ENCODE peak calls at places on chromosomes 13 and 19, in eight cellular contexts. V is lower leg skin; D is NCI-H460; C is hepatocyte; H is nucleus accumbens; T is brain microvascular endothelial cell; A is stimulated activated CD4-positive, alpha-beta T cell treated with anti-CD3 and anti-CD28 coated beads, TNF-alpha, amount 100 ng/mL, for 48 hours; N is GM18507. B is an unnamed sample.

GRCh38 chr13:32165791-32166190 is 134.2 kb downstream of the FRY start:
- DNase-seq in V (no peak), D (no peak), C (no peak), H (no peak), T (no peak), A (no peak), N (no peak), B (no peak)

GRCh38 chr13:44818428-44818827 is 170.8 kb downstream of the NUFIP1 start:
- DNase-seq in V (no peak), D (no peak), C (peak; percentile 44), H (no peak), T (peak; percentile 29), A (no peak), N (no peak), B (no peak)

GRCh38 chr19:18364826-18365528 is 21.0 kb upstream of the GDF15 start:
- DNase-seq in V (peak; percentile 82), D (peak; percentile 88), C (peak; percentile 94), H (no peak), T (peak; percentile 99), A (no peak), N (no peak), B (peak; percentile 96)

GRCh38 chr19:7482584-7483439 is 6.0 kb downstream of the PEX11G start:
- DNase-seq in V (no peak), D (no peak), C (peak; percentile 66), H (no peak), T (no peak), A (no peak), N (no peak), B (peak; percentile 65)

GRCh38 chr19:38743394-38744297 is 628 bp downstream of the CAPN12 start:
- DNase-seq in V (no peak), D (no peak), C (peak; percentile 22), H (no peak), T (no peak), A (no peak), N (no peak), B (no peak)

GRCh38 chr13:98915563-98916348 is 62.1 kb downstream of the DOCK9 start:
- DNase-seq in V (no peak), D (no peak), C (no peak), H (no peak), T (no peak), A (no peak), N (no peak), B (no peak)

GRCh38 chr19:55247621-55248099 is 11.2 kb downstream of the PPP6R1 start:
- DNase-seq in V (no peak), D (no peak), C (no peak), H (no peak), T (peak; percentile 32), A (no peak), N (no peak), B (peak; percentile 63)

GRCh38 chr13:110266983-110267382 is 40.0 kb downstream of the COL4A1 start:
- DNase-seq in V (no peak), D (no peak), C (no peak), H (no peak), T (no peak), A (no peak), N (no peak), B (no peak)

GRCh38 chr13:33144358-33144784 is 128.1 kb downstream of the KL start:
- DNase-seq in V (no peak), D (no peak), C (no peak), H (no peak), T (no peak), A (no peak), N (no peak), B (no peak)

GRCh38 chr19:5292453-5292842 is 48.2 kb downstream of the PTPRS start:
- DNase-seq in V (no peak), D (no peak), C (peak; percentile 72), H (no peak), T (no peak), A (no peak), N (no peak), B (no peak)